ENCODE peak calls at places on chromosome 21, in eight cellular contexts. One of them, this sample, is unnamed. For H3K9me3 and H3K36me3, the result is how much of the 10 kb centered on the place peaks cover.

GRCh38 chr21:44874497-44875331 is 1.2 kb upstream of the PTTG1IP start:
- DNase-seq in CD8-positive, alpha-beta T cell: no peak
- DNase-seq in endodermal cell: peak
- DNase-seq in cardiac muscle cell: peak
- DNase-seq in ovary: peak
- DNase-seq in heart left ventricle: peak
- DNase-seq in Panc1: no peak
- DNase-seq in adipocyte: no peak
- DNase-seq in this sample: no peak

GRCh38 chr21:38037416-38037815 is 121.2 kb upstream of the KCNJ6 start:
- DNase-seq in cardiac muscle cell: no peak
- DNase-seq in CD8-positive, alpha-beta T cell: no peak
- DNase-seq in Panc1: no peak
- DNase-seq in heart left ventricle: no peak
- DNase-seq in endodermal cell: no peak
- DNase-seq in adipocyte: no peak
- DNase-seq in ovary: no peak
- DNase-seq in this sample: no peak

GRCh38 chr21:31503939-31504338 is 155.6 kb upstream of the SOD1 start:
- DNase-seq in adipocyte: no peak
- DNase-seq in endodermal cell: no peak
- DNase-seq in ovary: no peak
- DNase-seq in Panc1: no peak
- DNase-seq in heart left ventricle: no peak
- DNase-seq in CD8-positive, alpha-beta T cell: no peak
- DNase-seq in cardiac muscle cell: no peak
- DNase-seq in this sample: no peak

GRCh38 chr21:44618504-44618903 is 6.6 kb downstream of the KRTAP10-8 start:
- DNase-seq in heart left ventricle: peak
- DNase-seq in CD8-positive, alpha-beta T cell: no peak
- DNase-seq in ovary: no peak
- DNase-seq in Panc1: no peak
- DNase-seq in cardiac muscle cell: no peak
- DNase-seq in adipocyte: peak
- DNase-seq in endodermal cell: peak
- DNase-seq in this sample: no peak

GRCh38 chr21:37987668-37988067 is 71.4 kb upstream of the KCNJ6 start:
- DNase-seq in heart left ventricle: no peak
- DNase-seq in adipocyte: no peak
- DNase-seq in CD8-positive, alpha-beta T cell: no peak
- DNase-seq in Panc1: no peak
- DNase-seq in ovary: no peak
- DNase-seq in cardiac muscle cell: no peak
- DNase-seq in endodermal cell: no peak
- DNase-seq in this sample: no peak

GRCh38 chr21:38982804-38983203 is 177.1 kb downstream of the ETS2 start:
- DNase-seq in cardiac muscle cell: no peak
- DNase-seq in heart left ventricle: no peak
- DNase-seq in endodermal cell: no peak
- DNase-seq in CD8-positive, alpha-beta T cell: no peak
- DNase-seq in Panc1: no peak
- DNase-seq in ovary: no peak
- DNase-seq in adipocyte: no peak
- DNase-seq in this sample: no peak

GRCh38 chr21:38351961-38352521 is 95.2 kb downstream of the KCNJ15 start:
- DNase-seq in adipocyte: peak
- DNase-seq in cardiac muscle cell: no peak
- DNase-seq in CD8-positive, alpha-beta T cell: no peak
- DNase-seq in ovary: no peak
- DNase-seq in endodermal cell: peak
- DNase-seq in Panc1: no peak
- DNase-seq in heart left ventricle: no peak
- DNase-seq in this sample: no peak

GRCh38 chr21:36846624-36847023 is 119.8 kb downstream of the HLCS start:
- DNase-seq in adipocyte: peak
- DNase-seq in heart left ventricle: no peak
- DNase-seq in cardiac muscle cell: no peak
- DNase-seq in ovary: no peak
- DNase-seq in endodermal cell: peak
- DNase-seq in CD8-positive, alpha-beta T cell: no peak
- DNase-seq in Panc1: no peak
- DNase-seq in this sample: no peak

GRCh38 chr21:45129231-45129923 is 55.0 kb downstream of the ADARB1 start:
- DNase-seq in Panc1: no peak
- DNase-seq in endodermal cell: no peak
- DNase-seq in ovary: peak
- DNase-seq in heart left ventricle: peak
- DNase-seq in cardiac muscle cell: peak
- DNase-seq in adipocyte: peak
- DNase-seq in CD8-positive, alpha-beta T cell: no peak
- DNase-seq in this sample: no peak

GRCh38 chr21:43814215-43815106 is 25.1 kb downstream of the RRP1 start:
- DNase-seq in adipocyte: no peak
- DNase-seq in CD8-positive, alpha-beta T cell: no peak
- DNase-seq in heart left ventricle: peak
- DNase-seq in ovary: no peak
- DNase-seq in cardiac muscle cell: no peak
- DNase-seq in Panc1: no peak
- DNase-seq in endodermal cell: peak
- DNase-seq in this sample: no peak

GRCh38 chr21:31728191-31728590 is 3.7 kb downstream of the SCAF4 start:
- DNase-seq in cardiac muscle cell: no peak
- DNase-seq in Panc1: no peak
- DNase-seq in adipocyte: no peak
- DNase-seq in ovary: no peak
- DNase-seq in heart left ventricle: no peak
- DNase-seq in endodermal cell: no peak
- DNase-seq in CD8-positive, alpha-beta T cell: no peak
- DNase-seq in this sample: no peak

GRCh38 chr21:16195476-16195875 is 465.7 kb downstream of the USP25 start:
- DNase-seq in cardiac muscle cell: no peak
- DNase-seq in endodermal cell: no peak
- DNase-seq in CD8-positive, alpha-beta T cell: no peak
- DNase-seq in adipocyte: peak
- DNase-seq in heart left ventricle: no peak
- DNase-seq in Panc1: no peak
- DNase-seq in ovary: no peak
- DNase-seq in this sample: no peak

GRCh38 chr21:16193758-16194606 is 464.2 kb downstream of the USP25 start:
- DNase-seq in CD8-positive, alpha-beta T cell: no peak
- DNase-seq in cardiac muscle cell: peak
- DNase-seq in ovary: peak
- DNase-seq in endodermal cell: peak
- DNase-seq in Panc1: no peak
- DNase-seq in heart left ventricle: peak
- DNase-seq in adipocyte: peak
- DNase-seq in this sample: no peak

GRCh38 chr21:37994211-37994610 is 78.0 kb upstream of the KCNJ6 start:
- DNase-seq in Panc1: no peak
- DNase-seq in cardiac muscle cell: no peak
- DNase-seq in adipocyte: no peak
- DNase-seq in endodermal cell: no peak
- DNase-seq in ovary: no peak
- DNase-seq in CD8-positive, alpha-beta T cell: no peak
- DNase-seq in heart left ventricle: no peak
- DNase-seq in this sample: no peak

GRCh38 chr21:37788503-37788902 is 127.8 kb downstream of the KCNJ6 start:
- DNase-seq in ovary: no peak
- DNase-seq in adipocyte: no peak
- DNase-seq in cardiac muscle cell: no peak
- DNase-seq in heart left ventricle: no peak
- DNase-seq in endodermal cell: no peak
- DNase-seq in Panc1: no peak
- DNase-seq in CD8-positive, alpha-beta T cell: no peak
- DNase-seq in this sample: no peak

GRCh38 chr21:37593740-37594471 is 227.3 kb downstream of the DYRK1A start:
- DNase-seq in CD8-positive, alpha-beta T cell: no peak
- DNase-seq in heart left ventricle: no peak
- DNase-seq in ovary: no peak
- DNase-seq in Panc1: no peak
- DNase-seq in adipocyte: no peak
- DNase-seq in endodermal cell: peak
- DNase-seq in cardiac muscle cell: peak
- DNase-seq in this sample: no peak

GRCh38 chr21:21045538-21045937 is 47.3 kb downstream of the NCAM2 start:
- DNase-seq in Panc1: no peak
- DNase-seq in cardiac muscle cell: no peak
- DNase-seq in CD8-positive, alpha-beta T cell: no peak
- DNase-seq in heart left ventricle: no peak
- DNase-seq in endodermal cell: no peak
- DNase-seq in ovary: no peak
- DNase-seq in adipocyte: no peak
- DNase-seq in this sample: no peak

GRCh38 chr21:22020221-22020620 is 1022.0 kb downstream of the NCAM2 start:
- DNase-seq in adipocyte: peak
- DNase-seq in cardiac muscle cell: no peak
- DNase-seq in Panc1: no peak
- DNase-seq in endodermal cell: no peak
- DNase-seq in ovary: no peak
- DNase-seq in heart left ventricle: no peak
- DNase-seq in CD8-positive, alpha-beta T cell: no peak
- DNase-seq in this sample: no peak

GRCh38 chr21:28148400-28149064 is 844.1 kb downstream of the LTN1 start:
- DNase-seq in cardiac muscle cell: no peak
- DNase-seq in CD8-positive, alpha-beta T cell: no peak
- DNase-seq in adipocyte: no peak
- DNase-seq in endodermal cell: no peak
- DNase-seq in heart left ventricle: peak
- DNase-seq in ovary: no peak
- DNase-seq in Panc1: no peak
- DNase-seq in this sample: no peak

DNA sequence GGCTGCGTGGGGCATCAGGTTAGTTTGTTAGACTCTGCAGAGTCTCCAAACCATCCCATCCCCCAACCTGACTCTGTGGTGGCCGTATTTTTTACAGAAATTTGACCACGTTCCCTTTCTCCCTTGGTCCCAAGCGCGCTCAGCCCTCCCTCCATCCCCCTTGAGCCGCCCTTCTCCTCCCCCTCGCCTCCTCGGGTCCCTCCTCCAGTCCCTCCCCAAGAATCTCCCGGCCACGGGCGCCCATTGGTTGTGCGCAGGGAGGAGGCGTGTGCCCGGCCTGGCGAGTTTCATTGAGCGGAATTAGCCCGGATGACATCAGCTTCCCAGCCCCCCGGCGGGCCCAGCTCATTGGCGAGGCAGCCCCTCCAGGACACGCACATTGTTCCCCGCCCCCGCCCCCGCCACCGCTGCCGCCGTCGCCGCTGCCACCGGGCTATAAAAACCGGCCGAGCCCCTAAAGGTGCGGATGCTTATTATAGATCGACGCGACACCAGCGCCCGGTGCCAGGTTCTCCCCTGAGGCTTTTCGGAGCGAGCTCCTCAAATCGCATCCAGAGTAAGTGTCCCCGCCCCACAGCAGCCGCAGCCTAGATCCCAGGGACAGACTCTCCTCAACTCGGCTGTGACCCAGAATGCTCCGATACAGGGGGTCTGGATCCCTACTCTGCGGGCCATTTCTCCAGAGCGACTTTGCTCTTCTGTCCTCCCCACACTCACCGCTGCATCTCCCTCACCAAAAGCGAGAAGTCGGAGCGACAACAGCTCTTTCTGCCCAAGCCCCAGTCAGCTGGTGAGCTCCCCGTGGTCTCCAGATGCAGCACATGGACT is at the start of gene OLIG2:
- DNase-seq in Panc1: no peak
- DNase-seq in heart left ventricle: no peak
- DNase-seq in CD8-positive, alpha-beta T cell: no peak
- DNase-seq in cardiac muscle cell: no peak
- DNase-seq in endodermal cell: peak
- DNase-seq in ovary: no peak
- DNase-seq in adipocyte: no peak
- DNase-seq in this sample: no peak
- H3K4me3 ChIP-seq in Panc1: no peak
- H3K4me3 ChIP-seq in heart left ventricle: no peak
- H3K4me3 ChIP-seq in CD8-positive, alpha-beta T cell: no peak
- H3K4me3 ChIP-seq in cardiac muscle cell: no peak
- H3K4me3 ChIP-seq in endodermal cell: peak
- H3K4me3 ChIP-seq in ovary: no peak
- H3K4me3 ChIP-seq in adipocyte: no peak
- H3K4me3 ChIP-seq in this sample: no peak

GRCh38 chr21:17578162-17578561 is 34.5 kb downstream of the BTG3 start:
- DNase-seq in CD8-positive, alpha-beta T cell: no peak
- DNase-seq in heart left ventricle: no peak
- DNase-seq in ovary: no peak
- DNase-seq in cardiac muscle cell: no peak
- DNase-seq in endodermal cell: no peak
- DNase-seq in adipocyte: no peak
- DNase-seq in Panc1: no peak
- DNase-seq in this sample: no peak
- H3K9me3 ChIP-seq in CD8-positive, alpha-beta T cell: under half
- H3K9me3 ChIP-seq in heart left ventricle: under half
- H3K9me3 ChIP-seq in ovary: under half
- H3K9me3 ChIP-seq in cardiac muscle cell: under half
- H3K9me3 ChIP-seq in endodermal cell: under half
- H3K9me3 ChIP-seq in adipocyte: under half
- H3K9me3 ChIP-seq in Panc1: under half
- H3K9me3 ChIP-seq in this sample: under half

DNA sequence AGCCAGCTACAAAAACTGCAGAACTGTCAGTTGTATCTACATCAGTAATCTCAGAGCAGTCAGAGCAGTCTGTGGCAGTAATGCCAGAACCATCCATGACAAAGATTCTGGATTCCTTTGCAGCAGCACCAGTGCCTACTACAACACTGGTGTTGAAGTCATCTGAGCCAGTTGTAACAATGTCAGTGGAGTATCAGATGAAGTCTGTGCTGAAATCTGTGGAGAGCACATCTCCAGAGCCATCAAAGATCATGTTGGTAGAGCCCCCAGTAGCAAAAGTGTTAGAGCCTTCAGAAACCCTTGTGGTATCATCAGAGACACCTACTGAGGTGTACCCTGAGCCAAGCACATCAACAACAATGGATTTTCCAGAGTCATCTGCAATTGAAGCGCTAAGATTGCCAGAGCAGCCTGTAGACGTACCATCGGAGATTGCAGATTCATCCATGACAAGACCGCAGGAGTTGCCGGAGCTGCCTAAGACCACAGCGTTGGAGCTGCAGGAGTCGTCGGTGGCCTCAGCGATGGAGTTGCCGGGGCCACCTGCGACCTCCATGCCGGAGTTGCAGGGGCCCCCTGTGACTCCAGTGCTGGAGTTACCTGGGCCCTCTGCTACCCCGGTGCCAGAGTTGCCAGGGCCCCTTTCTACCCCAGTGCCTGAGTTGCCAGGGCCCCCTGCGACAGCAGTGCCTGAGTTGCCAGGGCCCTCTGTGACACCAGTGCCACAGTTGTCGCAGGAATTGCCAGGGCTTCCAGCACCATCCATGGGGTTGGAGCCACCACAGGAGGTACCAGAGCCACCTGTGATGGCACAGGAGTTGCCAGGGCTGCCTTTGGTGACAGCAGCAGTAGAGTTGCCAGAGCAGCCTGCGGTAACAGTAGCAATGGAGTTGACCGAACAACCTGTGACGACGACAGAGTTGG is 7.3 kb downstream of the SON start:
- DNase-seq in heart left ventricle: no peak
- DNase-seq in endodermal cell: no peak
- DNase-seq in CD8-positive, alpha-beta T cell: no peak
- DNase-seq in adipocyte: no peak
- DNase-seq in ovary: no peak
- DNase-seq in Panc1: no peak
- DNase-seq in cardiac muscle cell: no peak
- DNase-seq in this sample: no peak
- H3K36me3 ChIP-seq in heart left ventricle: half or more
- H3K36me3 ChIP-seq in endodermal cell: half or more
- H3K36me3 ChIP-seq in CD8-positive, alpha-beta T cell: half or more
- H3K36me3 ChIP-seq in adipocyte: half or more
- H3K36me3 ChIP-seq in ovary: under half
- H3K36me3 ChIP-seq in Panc1: under half
- H3K36me3 ChIP-seq in cardiac muscle cell: half or more
- H3K36me3 ChIP-seq in this sample: half or more

GRCh38 chr21:25572895-25573310 is 34.4 kb downstream of the MRPL39 start:
- DNase-seq in adipocyte: peak
- DNase-seq in Panc1: no peak
- DNase-seq in ovary: no peak
- DNase-seq in CD8-positive, alpha-beta T cell: no peak
- DNase-seq in heart left ventricle: no peak
- DNase-seq in endodermal cell: no peak
- DNase-seq in cardiac muscle cell: no peak
- DNase-seq in this sample: no peak
- H3K4me3 ChIP-seq in adipocyte: no peak
- H3K4me3 ChIP-seq in Panc1: no peak
- H3K4me3 ChIP-seq in ovary: no peak
- H3K4me3 ChIP-seq in CD8-positive, alpha-beta T cell: peak
- H3K4me3 ChIP-seq in heart left ventricle: no peak
- H3K4me3 ChIP-seq in endodermal cell: no peak
- H3K4me3 ChIP-seq in cardiac muscle cell: no peak
- H3K4me3 ChIP-seq in this sample: peak

This sample was measured in effector memory CD4-positive, alpha-beta T cell.